ENCODE peak calls at places on chromosomes 6 and 20, in seven cellular contexts. One of them, this sample, is unnamed. For H3K4me1, the result is how much of the 10 kb centered on the place peaks cover.

GRCh38 chr6:125393449-125393858 is 91.7 kb upstream of the HDDC2 start:
- DNase-seq in fibroblast of lung: no peak
- DNase-seq in testis: no peak
- DNase-seq in IMR-90: no peak
- DNase-seq in stomach: no peak
- DNase-seq in body of pancreas: no peak
- DNase-seq in ascending aorta: no peak
- DNase-seq in this sample: no peak

GRCh38 chr6:116564921-116565872 is 6.1 kb upstream of the RWDD1 start:
- DNase-seq in fibroblast of lung: peak
- DNase-seq in testis: peak
- DNase-seq in IMR-90: no peak
- DNase-seq in stomach: no peak
- DNase-seq in body of pancreas: peak
- DNase-seq in ascending aorta: peak
- DNase-seq in this sample: no peak

GRCh38 chr20:25525857-25526256 is 59.5 kb downstream of the NINL start:
- DNase-seq in fibroblast of lung: peak
- DNase-seq in testis: no peak
- DNase-seq in IMR-90: peak
- DNase-seq in stomach: no peak
- DNase-seq in body of pancreas: no peak
- DNase-seq in ascending aorta: peak
- DNase-seq in this sample: no peak

GRCh38 chr6:132919028-132919427 is 104.7 kb downstream of the RPS12 start:
- DNase-seq in fibroblast of lung: peak
- DNase-seq in testis: no peak
- DNase-seq in IMR-90: peak
- DNase-seq in stomach: no peak
- DNase-seq in body of pancreas: no peak
- DNase-seq in ascending aorta: no peak
- DNase-seq in this sample: no peak

GRCh38 chr6:112010328-112010727 is 43.6 kb upstream of the CCN6 start:
- DNase-seq in fibroblast of lung: no peak
- DNase-seq in testis: no peak
- DNase-seq in IMR-90: no peak
- DNase-seq in stomach: no peak
- DNase-seq in body of pancreas: no peak
- DNase-seq in ascending aorta: no peak
- DNase-seq in this sample: no peak

GRCh38 chr6:170537329-170537728 is 15.8 kb downstream of the PSMB1 start:
- DNase-seq in fibroblast of lung: no peak
- DNase-seq in testis: no peak
- DNase-seq in IMR-90: no peak
- DNase-seq in stomach: no peak
- DNase-seq in body of pancreas: no peak
- DNase-seq in ascending aorta: no peak
- DNase-seq in this sample: no peak

GRCh38 chr6:53437557-53438202 is 88.9 kb upstream of the ELOVL5 start:
- DNase-seq in fibroblast of lung: peak
- DNase-seq in testis: peak
- DNase-seq in IMR-90: peak
- DNase-seq in stomach: no peak
- DNase-seq in body of pancreas: peak
- DNase-seq in ascending aorta: no peak
- DNase-seq in this sample: no peak

GRCh38 chr6:107409942-107410341 is 49.4 kb downstream of the PDSS2 start:
- DNase-seq in fibroblast of lung: no peak
- DNase-seq in testis: no peak
- DNase-seq in IMR-90: no peak
- DNase-seq in stomach: no peak
- DNase-seq in body of pancreas: no peak
- DNase-seq in ascending aorta: no peak
- DNase-seq in this sample: no peak

GRCh38 chr6:74606488-74607135 is 599.2 kb downstream of the COL12A1 start:
- DNase-seq in fibroblast of lung: peak
- DNase-seq in testis: no peak
- DNase-seq in IMR-90: peak
- DNase-seq in stomach: no peak
- DNase-seq in body of pancreas: peak
- DNase-seq in ascending aorta: peak
- DNase-seq in this sample: no peak

GRCh38 chr6:116251568-116252384 is 2.1 kb downstream of the TSPYL4 start:
- DNase-seq in fibroblast of lung: peak
- DNase-seq in testis: no peak
- DNase-seq in IMR-90: peak
- DNase-seq in stomach: no peak
- DNase-seq in body of pancreas: no peak
- DNase-seq in ascending aorta: no peak
- DNase-seq in this sample: no peak

GRCh38 chr6:101163611-101164010 is 229.9 kb upstream of the GRIK2 start:
- DNase-seq in fibroblast of lung: no peak
- DNase-seq in testis: no peak
- DNase-seq in IMR-90: no peak
- DNase-seq in stomach: no peak
- DNase-seq in body of pancreas: no peak
- DNase-seq in ascending aorta: no peak
- DNase-seq in this sample: no peak

GRCh38 chr6:137921823-137922222 is 54.8 kb downstream of the TNFAIP3 start:
- DNase-seq in fibroblast of lung: no peak
- DNase-seq in testis: no peak
- DNase-seq in IMR-90: no peak
- DNase-seq in stomach: no peak
- DNase-seq in body of pancreas: no peak
- DNase-seq in ascending aorta: no peak
- DNase-seq in this sample: no peak

DNA sequence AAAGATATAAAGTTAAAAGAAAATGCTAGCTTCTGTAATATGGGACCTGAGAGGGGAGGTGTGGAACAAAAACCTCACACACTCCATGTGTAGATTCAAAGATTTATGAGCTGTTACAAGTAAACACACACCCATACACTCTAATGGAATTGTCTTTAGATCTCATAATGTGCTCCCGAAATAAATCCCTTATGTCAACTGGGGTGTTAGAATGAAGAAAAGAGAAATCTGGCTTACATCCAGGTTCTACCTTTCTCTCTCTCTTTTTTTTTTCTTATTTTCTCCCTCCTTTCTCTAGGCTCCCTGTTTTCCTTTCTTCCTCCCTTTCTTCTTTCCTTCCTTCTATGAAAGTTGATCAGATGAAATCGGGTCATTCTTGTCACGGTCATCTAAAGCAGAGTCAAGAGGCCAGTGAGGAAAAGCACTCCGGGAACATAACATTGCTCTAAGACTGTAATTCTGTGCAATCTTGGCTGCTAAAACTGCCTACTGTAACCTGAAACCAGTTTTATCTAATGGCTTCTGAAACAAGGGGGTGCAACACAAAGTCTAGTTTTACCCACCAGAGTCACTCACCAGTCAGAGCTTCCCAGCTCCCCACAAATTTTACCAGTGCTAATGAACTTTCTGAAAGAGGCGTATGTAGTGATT is 68.3 kb upstream of the BTBD3 start:
- DNase-seq in fibroblast of lung: peak
- DNase-seq in testis: no peak
- DNase-seq in IMR-90: peak
- DNase-seq in stomach: no peak
- DNase-seq in body of pancreas: no peak
- DNase-seq in ascending aorta: no peak
- DNase-seq in this sample: no peak
- H3K4me1 ChIP-seq in fibroblast of lung: under half
- H3K4me1 ChIP-seq in testis: under half
- H3K4me1 ChIP-seq in IMR-90: under half
- H3K4me1 ChIP-seq in stomach: under half
- H3K4me1 ChIP-seq in body of pancreas: under half
- H3K4me1 ChIP-seq in ascending aorta: under half
- H3K4me1 ChIP-seq in this sample: under half

GRCh38 chr6:159633196-159633595 is 59.8 kb downstream of the SOD2 start:
- DNase-seq in fibroblast of lung: peak
- DNase-seq in testis: no peak
- DNase-seq in IMR-90: peak
- DNase-seq in stomach: no peak
- DNase-seq in body of pancreas: no peak
- DNase-seq in ascending aorta: no peak
- DNase-seq in this sample: no peak
- TF ChIP-seq CTCF in fibroblast of lung: no peak
- TF ChIP-seq CTCF in testis: no peak
- TF ChIP-seq CTCF in IMR-90: peak
- TF ChIP-seq CTCF in stomach: no peak
- TF ChIP-seq CTCF in body of pancreas: no peak
- TF ChIP-seq CTCF in ascending aorta: peak
- TF ChIP-seq CTCF in this sample: no peak

DNA sequence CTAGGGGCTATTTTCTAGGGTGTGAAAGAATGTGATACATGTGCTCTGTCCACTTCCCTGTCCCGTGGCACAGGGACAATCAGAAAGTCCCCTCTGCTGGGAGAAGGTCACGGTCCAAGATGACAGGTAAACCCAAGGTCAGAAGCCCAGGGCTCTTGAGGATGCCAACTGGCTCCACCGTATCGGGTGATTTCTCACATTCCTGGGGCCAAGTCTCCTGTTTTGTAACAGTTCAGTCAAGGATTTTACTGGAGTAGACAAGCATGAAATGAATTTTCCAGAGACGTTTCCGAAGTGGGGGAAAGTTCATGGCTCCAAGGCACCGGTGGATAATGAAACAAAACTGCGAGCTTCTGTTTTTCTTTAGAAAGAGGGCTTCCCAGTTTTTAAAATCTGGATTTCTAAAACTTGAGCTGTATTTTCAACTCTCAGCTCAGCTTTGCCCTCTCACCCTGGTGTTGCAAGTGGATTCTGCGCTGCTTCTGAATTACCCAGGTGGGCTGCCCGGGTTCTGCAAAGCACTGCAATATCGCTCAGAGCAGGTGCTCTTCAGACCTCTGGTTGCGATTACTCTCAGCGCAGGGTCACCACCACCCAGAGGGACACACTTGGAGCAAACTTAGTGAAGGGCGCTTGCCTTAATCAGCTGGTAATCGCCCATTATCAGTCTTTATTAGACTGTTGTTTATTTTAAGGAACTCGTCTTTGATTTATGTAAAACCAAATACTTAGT is 64.4 kb upstream of the TMEM170B start:
- DNase-seq in fibroblast of lung: no peak
- DNase-seq in testis: peak
- DNase-seq in IMR-90: no peak
- DNase-seq in stomach: no peak
- DNase-seq in body of pancreas: no peak
- DNase-seq in ascending aorta: peak
- DNase-seq in this sample: no peak
- H3K4me3 ChIP-seq in fibroblast of lung: peak
- H3K4me3 ChIP-seq in testis: peak
- H3K4me3 ChIP-seq in IMR-90: no peak
- H3K4me3 ChIP-seq in stomach: no peak
- H3K4me3 ChIP-seq in body of pancreas: no peak
- H3K4me3 ChIP-seq in ascending aorta: peak
- H3K4me3 ChIP-seq in this sample: no peak

GRCh38 chr6:87975561-87975960 is 72.1 kb upstream of the SPACA1 start:
- DNase-seq in fibroblast of lung: no peak
- DNase-seq in testis: no peak
- DNase-seq in IMR-90: no peak
- DNase-seq in stomach: no peak
- DNase-seq in body of pancreas: no peak
- DNase-seq in ascending aorta: no peak
- DNase-seq in this sample: no peak
- H3K4me1 ChIP-seq in fibroblast of lung: under half
- H3K4me1 ChIP-seq in testis: under half
- H3K4me1 ChIP-seq in IMR-90: under half
- H3K4me1 ChIP-seq in stomach: under half
- H3K4me1 ChIP-seq in body of pancreas: under half
- H3K4me1 ChIP-seq in ascending aorta: under half
- H3K4me1 ChIP-seq in this sample: under half

GRCh38 chr6:36980876-36981619 is 4.9 kb downstream of the MTCH1 start:
- DNase-seq in fibroblast of lung: no peak
- DNase-seq in testis: no peak
- DNase-seq in IMR-90: no peak
- DNase-seq in stomach: no peak
- DNase-seq in body of pancreas: no peak
- DNase-seq in ascending aorta: no peak
- DNase-seq in this sample: no peak
- TF ChIP-seq CTCF in fibroblast of lung: no peak
- TF ChIP-seq CTCF in testis: no peak
- TF ChIP-seq CTCF in IMR-90: peak
- TF ChIP-seq CTCF in stomach: no peak
- TF ChIP-seq CTCF in body of pancreas: no peak
- TF ChIP-seq CTCF in ascending aorta: no peak
- TF ChIP-seq CTCF in this sample: no peak

DNA sequence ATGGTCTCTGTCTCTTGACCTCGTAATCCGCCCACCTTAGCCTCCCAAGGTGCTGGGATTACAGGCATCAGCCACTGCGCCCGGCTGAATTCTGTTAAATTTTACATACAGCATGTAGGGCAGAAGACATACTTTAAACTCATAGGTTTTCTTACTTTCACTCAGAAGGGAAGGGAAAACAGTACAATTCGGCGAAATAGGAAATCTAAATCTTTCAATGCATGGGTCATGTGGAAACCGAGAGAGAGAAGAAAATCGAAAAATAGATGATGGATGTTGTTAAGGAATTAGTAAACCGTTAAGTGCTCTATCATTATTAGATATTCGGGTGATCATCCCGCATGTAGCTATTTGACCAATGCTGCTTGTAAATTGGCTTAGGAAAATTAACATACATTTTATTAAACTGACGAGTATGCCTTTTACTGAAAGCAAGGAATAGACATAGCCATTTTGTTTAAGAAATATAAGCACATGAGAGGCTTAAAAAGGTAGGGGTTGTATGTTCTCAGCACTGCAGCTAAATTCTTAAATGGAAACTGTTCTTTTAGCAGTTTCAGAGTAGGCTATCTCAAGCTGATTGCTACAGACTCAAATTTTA is 164.7 kb upstream of the AGPAT4 start:
- DNase-seq in fibroblast of lung: no peak
- DNase-seq in testis: no peak
- DNase-seq in IMR-90: no peak
- DNase-seq in stomach: no peak
- DNase-seq in body of pancreas: no peak
- DNase-seq in ascending aorta: no peak
- DNase-seq in this sample: no peak
- H3K4me3 ChIP-seq in fibroblast of lung: no peak
- H3K4me3 ChIP-seq in testis: no peak
- H3K4me3 ChIP-seq in IMR-90: no peak
- H3K4me3 ChIP-seq in stomach: no peak
- H3K4me3 ChIP-seq in body of pancreas: no peak
- H3K4me3 ChIP-seq in ascending aorta: peak
- H3K4me3 ChIP-seq in this sample: peak

DNA sequence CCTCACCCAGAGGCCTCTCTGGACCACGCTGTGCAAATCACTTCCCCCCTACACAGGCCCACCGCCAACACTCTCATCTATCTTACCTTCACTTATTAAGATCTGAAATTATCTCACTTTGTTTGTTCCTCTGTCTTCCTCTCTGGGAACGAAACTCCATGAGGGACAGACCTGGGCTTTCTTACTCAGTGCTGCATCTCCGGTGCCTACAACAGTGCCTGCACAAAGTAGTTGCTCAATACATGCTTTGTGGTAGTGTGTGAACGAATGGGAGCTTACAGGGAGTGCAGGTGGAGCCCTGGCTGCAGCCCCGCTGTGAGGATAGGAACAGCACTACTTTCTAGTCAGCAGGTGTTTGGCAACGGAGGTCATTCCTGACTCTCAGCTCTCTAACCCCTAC is 5.3 kb downstream of the CASS4 start:
- DNase-seq in fibroblast of lung: no peak
- DNase-seq in testis: no peak
- DNase-seq in IMR-90: no peak
- DNase-seq in stomach: no peak
- DNase-seq in body of pancreas: no peak
- DNase-seq in ascending aorta: no peak
- DNase-seq in this sample: peak
- H3K4me1 ChIP-seq in fibroblast of lung: under half
- H3K4me1 ChIP-seq in testis: under half
- H3K4me1 ChIP-seq in IMR-90: under half
- H3K4me1 ChIP-seq in stomach: under half
- H3K4me1 ChIP-seq in body of pancreas: under half
- H3K4me1 ChIP-seq in ascending aorta: under half
- H3K4me1 ChIP-seq in this sample: under half